ENCODE peak calls at places on chromosome 7, in six cellular contexts. W is naive thymus-derived CD4-positive, alpha-beta T cell; Q is AG08396; U is myocyte; R is stimulated activated CD4-positive, alpha-beta T cell treated with anti-CD3 and anti-CD28 coated beads, Interleukin-1b, Interleukin-23, amount 100 ng/mL, for 4 hours; C is fibroblast of lung. E is an unnamed sample.

GRCh38 chr7:157564518-157565177 is 227.8 kb downstream of the DNAJB6 start:
- DNase-seq in W (no peak), Q (no peak), U (no peak), R (no peak), C (peak), E (no peak)

GRCh38 chr7:13822678-13823077 is 166.8 kb downstream of the ETV1 start:
- DNase-seq in W (no peak), Q (no peak), U (peak), R (no peak), C (peak), E (no peak)

GRCh38 chr7:139696547-139696946 is 81.3 kb downstream of the HIPK2 start:
- DNase-seq in W (no peak), Q (no peak), U (no peak), R (peak), C (no peak), E (no peak)

GRCh38 chr7:16528520-16528919 is 1.9 kb downstream of the LRRC72 start:
- DNase-seq in W (no peak), Q (no peak), U (no peak), R (no peak), C (peak), E (peak)

GRCh38 chr7:115217373-115217772 is 295.5 kb downstream of the MDFIC start:
- DNase-seq in W (no peak), Q (no peak), U (peak), R (no peak), C (no peak), E (peak)

GRCh38 chr7:1885465-1886226 is 215.6 kb downstream of the ELFN1 start:
- DNase-seq in W (no peak), Q (no peak), U (no peak), R (no peak), C (no peak), E (no peak)

GRCh38 chr7:1651031-1651446 is 19.0 kb upstream of the ELFN1 start:
- DNase-seq in W (no peak), Q (no peak), U (no peak), R (no peak), C (no peak), E (no peak)

GRCh38 chr7:118689403-118689802 is 464.9 kb downstream of the ANKRD7 start:
- DNase-seq in W (no peak), Q (no peak), U (no peak), R (no peak), C (no peak), E (no peak)

GRCh38 chr7:71511361-71511807 is 379.4 kb downstream of the GALNT17 start:
- DNase-seq in W (no peak), Q (no peak), U (no peak), R (no peak), C (no peak), E (no peak)

GRCh38 chr7:111982133-111982532 is 224.1 kb downstream of the DOCK4 start:
- DNase-seq in W (no peak), Q (no peak), U (no peak), R (no peak), C (peak), E (no peak)

GRCh38 chr7:512541-513311 is 6.9 kb downstream of the PDGFA start:
- DNase-seq in W (no peak), Q (no peak), U (no peak), R (no peak), C (peak), E (no peak)

GRCh38 chr7:155533827-155534690 is 12.3 kb downstream of the CNPY1 start:
- DNase-seq in W (no peak), Q (peak), U (no peak), R (no peak), C (no peak), E (peak)

GRCh38 chr7:13920053-13920697 is 69.3 kb downstream of the ETV1 start:
- DNase-seq in W (no peak), Q (peak), U (peak), R (no peak), C (peak), E (peak)

GRCh38 chr7:100942038-100942774 is 7.1 kb upstream of the MUC3A start:
- DNase-seq in W (no peak), Q (no peak), U (no peak), R (no peak), C (no peak), E (peak)

GRCh38 chr7:128827971-128828711 is 2.1 kb upstream of the FLNC start:
- DNase-seq in W (no peak), Q (peak), U (peak), R (no peak), C (peak), E (no peak)

GRCh38 chr7:50552921-50553320 is 12.3 kb downstream of the DDC start:
- DNase-seq in W (no peak), Q (peak), U (peak), R (no peak), C (peak), E (peak)

GRCh38 chr7:149500201-149500600 is 2.6 kb upstream of the ZNF746 start:
- DNase-seq in W (no peak), Q (no peak), U (no peak), R (no peak), C (no peak), E (no peak)

GRCh38 chr7:34752929-34753328 is 94.9 kb downstream of the NPSR1 start:
- DNase-seq in W (no peak), Q (no peak), U (no peak), R (no peak), C (no peak), E (no peak)

GRCh38 chr7:35241431-35241830 is 12.5 kb downstream of the TBX20 start:
- DNase-seq in W (no peak), Q (no peak), U (no peak), R (no peak), C (no peak), E (no peak)

GRCh38 chr7:117941138-117941810 is 68.0 kb upstream of the CTTNBP2 start:
- DNase-seq in W (no peak), Q (no peak), U (peak), R (no peak), C (no peak), E (no peak)

GRCh38 chr7:79455173-79455790 is 1.8 kb upstream of the MAGI2 start:
- DNase-seq in W (no peak), Q (no peak), U (no peak), R (no peak), C (no peak), E (no peak)

GRCh38 chr7:48636391-48637015 is 287.8 kb upstream of the CDC14C start:
- DNase-seq in W (no peak), Q (no peak), U (peak), R (no peak), C (peak), E (no peak)

GRCh38 chr7:17304926-17305325 is 6.5 kb downstream of the AHR start:
- DNase-seq in W (no peak), Q (peak), U (peak), R (peak), C (peak), E (peak)

GRCh38 chr7:132837529-132837928 is 244.4 kb downstream of the CHCHD3 start:
- DNase-seq in W (no peak), Q (no peak), U (peak), R (no peak), C (no peak), E (no peak)

GRCh38 chr7:153847828-153848227 is 204.4 kb upstream of the DPP6 start:
- DNase-seq in W (no peak), Q (no peak), U (no peak), R (no peak), C (no peak), E (no peak)

GRCh38 chr7:102321351-102322201 is 34.7 kb downstream of the SPDYE6 start:
- DNase-seq in W (no peak), Q (no peak), U (no peak), R (no peak), C (no peak), E (peak)

GRCh38 chr7:22726849-22727792 is at the start of gene IL6:
- DNase-seq in W (no peak), Q (peak), U (peak), R (no peak), C (peak), E (peak)

GRCh38 chr7:129503725-129504124 is 1.4 kb downstream of the SMKR1 start:
- DNase-seq in W (no peak), Q (no peak), U (no peak), R (no peak), C (no peak), E (no peak)